ENCODE peak calls at places on chromosome X, in six cellular contexts. G is activated T-helper 1 cell treated with Interleukin-2 at 50 U/mL for 16 hours; W is NCI-H2107; D is stimulated activated CD4-positive, alpha-beta T cell treated with anti-CD3 and anti-CD28 coated beads, Interleukin-1b, Interleukin-23, amount 100 ng/mL, for 1 hour; J is GM23338; E is amniotic stem cell. T is an unnamed sample.

GRCh38 chrX:37812110-37812509 is 32.3 kb downstream of the CYBB start:
- DNase-seq in E (no peak), W (no peak), G (no peak), J (no peak), D (no peak), T (no peak)

GRCh38 chrX:8237718-8238117 is 66.7 kb upstream of the VCX2 start:
- DNase-seq in W (no peak), E (no peak), J (peak), D (no peak), G (no peak), T (no peak)

GRCh38 chrX:106917830-106918500 is 2.2 kb upstream of the CLDN2 start:
- DNase-seq in W (no peak), D (no peak), E (no peak), J (no peak), G (no peak), T (no peak)

GRCh38 chrX:72029473-72030411 is 102.0 kb downstream of the RTL5 start:
- DNase-seq in W (no peak), E (peak), D (no peak), J (no peak), G (no peak), T (no peak)

GRCh38 chrX:123339201-123339905 is 155.3 kb downstream of the GRIA3 start:
- DNase-seq in W (no peak), G (no peak), E (no peak), D (no peak), J (no peak), T (no peak)

GRCh38 chrX:102712967-102713677 is 874 bp downstream of the GPRASP2 start:
- DNase-seq in D (no peak), G (no peak), W (peak), J (peak), E (peak), T (no peak)

GRCh38 chrX:145190801-145191389 is 56.4 kb upstream of the SPANXN1 start:
- DNase-seq in D (no peak), W (no peak), J (peak), E (no peak), G (no peak), T (no peak)

GRCh38 chrX:56790778-56791177 is 61.7 kb downstream of the NBDY start:
- DNase-seq in J (no peak), G (no peak), D (no peak), W (no peak), E (no peak), T (no peak)

GRCh38 chrX:105190252-105190853 is 30.1 kb downstream of the TEX13A start:
- DNase-seq in G (no peak), E (no peak), W (no peak), J (peak), D (no peak), T (no peak)

GRCh38 chrX:1661048-1661921 is 46.4 kb downstream of the ASMT start:
- DNase-seq in G (peak), D (peak), J (peak), W (no peak), E (no peak), T (peak)

GRCh38 chrX:150291014-150291413 is 72.1 kb upstream of the MAMLD1 start:
- DNase-seq in W (no peak), G (no peak), J (no peak), E (no peak), D (no peak), T (no peak)

GRCh38 chrX:150087612-150088011 is 149.3 kb upstream of the EOLA2 start:
- DNase-seq in D (no peak), W (no peak), G (no peak), J (peak), E (no peak), T (no peak)

GRCh38 chrX:107577933-107578332 is 50.4 kb upstream of the PRPS1 start:
- DNase-seq in W (no peak), J (no peak), E (no peak), G (no peak), D (no peak), T (no peak)

GRCh38 chrX:15214614-15215013 is 55.3 kb downstream of the ASB9 start:
- DNase-seq in G (no peak), D (no peak), W (no peak), E (no peak), J (no peak), T (no peak)

GRCh38 chrX:6227445-6227820 is 1.2 kb downstream of the NLGN4X start:
- DNase-seq in E (no peak), W (no peak), D (no peak), J (peak), G (no peak), T (no peak)

GRCh38 chrX:31258163-31258562 is 186.3 kb upstream of the FTHL17 start:
- DNase-seq in J (no peak), G (no peak), E (no peak), W (no peak), D (no peak), T (no peak)

GRCh38 chrX:71992711-71993110 is 82.1 kb downstream of the NHSL2 start:
- DNase-seq in D (no peak), J (no peak), W (no peak), E (no peak), G (peak), T (no peak)

GRCh38 chrX:50707376-50707775 is 106.6 kb downstream of the SHROOM4 start:
- DNase-seq in J (no peak), D (no peak), G (no peak), E (no peak), W (no peak), T (no peak)

GRCh38 chrX:131874300-131874699 is 148.8 kb upstream of the STK26 start:
- DNase-seq in J (peak), D (no peak), G (no peak), E (no peak), W (no peak), T (no peak)

GRCh38 chrX:101619336-101619735 is 1.5 kb upstream of the ARMCX6 start:
- DNase-seq in J (peak), D (no peak), E (no peak), G (no peak), W (peak), T (no peak)

GRCh38 chrX:17567173-17567572 is 170.1 kb upstream of the SCML1 start:
- DNase-seq in J (no peak), W (no peak), D (no peak), E (no peak), G (no peak), T (no peak)

GRCh38 chrX:78322863-78323262 is 4.5 kb downstream of the CYSLTR1 start:
- DNase-seq in E (no peak), G (no peak), D (no peak), W (no peak), J (no peak), T (no peak)

GRCh38 chrX:56802921-56803848 is 74.1 kb downstream of the NBDY start:
- DNase-seq in G (peak), W (peak), E (peak), J (peak), D (no peak), T (no peak)

GRCh38 chrX:150582338-150582948 is 14.0 kb downstream of the MTM1 start:
- DNase-seq in J (no peak), G (no peak), D (no peak), E (no peak), W (no peak), T (no peak)

GRCh38 chrX:115419094-115419493 is 129.6 kb downstream of the LUZP4 start:
- DNase-seq in G (no peak), D (no peak), J (no peak), W (no peak), E (no peak), T (no peak)

GRCh38 chrX:132216806-132217202 is 2.4 kb downstream of the RAP2C start:
- DNase-seq in G (no peak), W (no peak), E (no peak), J (no peak), D (no peak), T (no peak)

T was measured in CD14-positive monocyte.